ENCODE peak calls at places on chromosomes 6 and 20, in five cellular contexts. One of them, this sample, is unnamed.

GRCh38 chr20:1122388-1123315 is 4.2 kb downstream of the PSMF1 start:
- DNase-seq in OCI-LY7: no peak
- DNase-seq in Daoy: peak
- DNase-seq in AG08396: no peak
- DNase-seq in activated CD4-positive, alpha-beta T cell treated with anti-CD3 and anti-CD28 coated beads, Interleukin-2, amount 10 ng/mL, durations not matched to agents 7 days and 5 days: peak
- DNase-seq in this sample: no peak

GRCh38 chr6:16104624-16105023 is 24.3 kb upstream of the MYLIP start:
- DNase-seq in OCI-LY7: no peak
- DNase-seq in Daoy: no peak
- DNase-seq in AG08396: no peak
- DNase-seq in activated CD4-positive, alpha-beta T cell treated with anti-CD3 and anti-CD28 coated beads, Interleukin-2, amount 10 ng/mL, durations not matched to agents 7 days and 5 days: no peak
- DNase-seq in this sample: no peak

GRCh38 chr6:118489990-118490389 is 58.1 kb upstream of the PLN start:
- DNase-seq in OCI-LY7: no peak
- DNase-seq in Daoy: no peak
- DNase-seq in AG08396: no peak
- DNase-seq in activated CD4-positive, alpha-beta T cell treated with anti-CD3 and anti-CD28 coated beads, Interleukin-2, amount 10 ng/mL, durations not matched to agents 7 days and 5 days: no peak
- DNase-seq in this sample: no peak

GRCh38 chr6:81886157-81886556 is 133.7 kb upstream of the TENT5A start:
- DNase-seq in OCI-LY7: no peak
- DNase-seq in Daoy: no peak
- DNase-seq in AG08396: no peak
- DNase-seq in activated CD4-positive, alpha-beta T cell treated with anti-CD3 and anti-CD28 coated beads, Interleukin-2, amount 10 ng/mL, durations not matched to agents 7 days and 5 days: no peak
- DNase-seq in this sample: no peak

GRCh38 chr20:57810511-57811372 is 100.9 kb upstream of the PMEPA1 start:
- DNase-seq in OCI-LY7: no peak
- DNase-seq in Daoy: peak
- DNase-seq in AG08396: no peak
- DNase-seq in activated CD4-positive, alpha-beta T cell treated with anti-CD3 and anti-CD28 coated beads, Interleukin-2, amount 10 ng/mL, durations not matched to agents 7 days and 5 days: no peak
- DNase-seq in this sample: no peak

GRCh38 chr20:45012682-45013302 is 46.5 kb downstream of the STK4 start:
- DNase-seq in OCI-LY7: no peak
- DNase-seq in Daoy: no peak
- DNase-seq in AG08396: peak
- DNase-seq in activated CD4-positive, alpha-beta T cell treated with anti-CD3 and anti-CD28 coated beads, Interleukin-2, amount 10 ng/mL, durations not matched to agents 7 days and 5 days: no peak
- DNase-seq in this sample: no peak

GRCh38 chr20:6827472-6827871 is 60.0 kb downstream of the BMP2 start:
- DNase-seq in OCI-LY7: no peak
- DNase-seq in Daoy: no peak
- DNase-seq in AG08396: no peak
- DNase-seq in activated CD4-positive, alpha-beta T cell treated with anti-CD3 and anti-CD28 coated beads, Interleukin-2, amount 10 ng/mL, durations not matched to agents 7 days and 5 days: no peak
- DNase-seq in this sample: no peak

GRCh38 chr20:34240698-34241615 is at the start of gene ASIP:
- DNase-seq in OCI-LY7: peak
- DNase-seq in Daoy: no peak
- DNase-seq in AG08396: no peak
- DNase-seq in activated CD4-positive, alpha-beta T cell treated with anti-CD3 and anti-CD28 coated beads, Interleukin-2, amount 10 ng/mL, durations not matched to agents 7 days and 5 days: peak
- DNase-seq in this sample: no peak

GRCh38 chr20:1204061-1204460 is 807 bp downstream of the C20orf202 start:
- DNase-seq in OCI-LY7: no peak
- DNase-seq in Daoy: no peak
- DNase-seq in AG08396: no peak
- DNase-seq in activated CD4-positive, alpha-beta T cell treated with anti-CD3 and anti-CD28 coated beads, Interleukin-2, amount 10 ng/mL, durations not matched to agents 7 days and 5 days: no peak
- DNase-seq in this sample: no peak

GRCh38 chr20:4684837-4685413 is 36.8 kb upstream of the PRND start:
- DNase-seq in OCI-LY7: no peak
- DNase-seq in Daoy: peak
- DNase-seq in AG08396: peak
- DNase-seq in activated CD4-positive, alpha-beta T cell treated with anti-CD3 and anti-CD28 coated beads, Interleukin-2, amount 10 ng/mL, durations not matched to agents 7 days and 5 days: no peak
- DNase-seq in this sample: no peak

This sample was measured in CD4-positive, alpha-beta memory T cell.